ENCODE peak calls at places on chromosomes 3 and 15, in nine cellular contexts. One of them, this sample, is unnamed.

GRCh38 chr3:187150599-187150998 is 11.3 kb upstream of the RPL39L start:
- DNase-seq in Calu3: peak
- DNase-seq in amygdala: no peak
- DNase-seq in GM23338: peak
- DNase-seq in posterior cingulate gyrus: no peak
- DNase-seq in AG20443: no peak
- DNase-seq in NCI-H1092: no peak
- DNase-seq in Right ventricle myocardium superior: peak
- DNase-seq in HS-5: no peak
- DNase-seq in this sample: peak

GRCh38 chr3:30644615-30645014 is 38.2 kb downstream of the TGFBR2 start:
- DNase-seq in HS-5: no peak
- DNase-seq in Right ventricle myocardium superior: no peak
- DNase-seq in posterior cingulate gyrus: no peak
- DNase-seq in amygdala: no peak
- DNase-seq in AG20443: peak
- DNase-seq in Calu3: peak
- DNase-seq in GM23338: no peak
- DNase-seq in NCI-H1092: no peak
- DNase-seq in this sample: no peak

GRCh38 chr3:101270158-101270557 is 50.2 kb downstream of the IMPG2 start:
- DNase-seq in HS-5: no peak
- DNase-seq in NCI-H1092: peak
- DNase-seq in Calu3: no peak
- DNase-seq in amygdala: no peak
- DNase-seq in AG20443: no peak
- DNase-seq in posterior cingulate gyrus: no peak
- DNase-seq in Right ventricle myocardium superior: no peak
- DNase-seq in GM23338: no peak
- DNase-seq in this sample: no peak

GRCh38 chr3:129039271-129040038 is 21.1 kb upstream of the GP9 start:
- DNase-seq in AG20443: no peak
- DNase-seq in HS-5: no peak
- DNase-seq in Calu3: peak
- DNase-seq in GM23338: no peak
- DNase-seq in Right ventricle myocardium superior: peak
- DNase-seq in amygdala: no peak
- DNase-seq in NCI-H1092: peak
- DNase-seq in posterior cingulate gyrus: no peak
- DNase-seq in this sample: no peak

GRCh38 chr15:70763120-70763949 is at the start of gene UACA:
- DNase-seq in Calu3: peak
- DNase-seq in HS-5: peak
- DNase-seq in Right ventricle myocardium superior: peak
- DNase-seq in NCI-H1092: peak
- DNase-seq in AG20443: peak
- DNase-seq in amygdala: peak
- DNase-seq in GM23338: peak
- DNase-seq in posterior cingulate gyrus: peak
- DNase-seq in this sample: peak

GRCh38 chr3:155391583-155391982 is 98.1 kb upstream of the STRIT1 start:
- DNase-seq in Calu3: peak
- DNase-seq in Right ventricle myocardium superior: peak
- DNase-seq in HS-5: peak
- DNase-seq in NCI-H1092: no peak
- DNase-seq in AG20443: peak
- DNase-seq in GM23338: peak
- DNase-seq in posterior cingulate gyrus: no peak
- DNase-seq in amygdala: no peak
- DNase-seq in this sample: no peak

GRCh38 chr3:184685055-184685454 is 26.8 kb downstream of the MAGEF1 start:
- DNase-seq in GM23338: no peak
- DNase-seq in Calu3: no peak
- DNase-seq in Right ventricle myocardium superior: no peak
- DNase-seq in AG20443: no peak
- DNase-seq in HS-5: no peak
- DNase-seq in NCI-H1092: no peak
- DNase-seq in amygdala: no peak
- DNase-seq in posterior cingulate gyrus: no peak
- DNase-seq in this sample: no peak

GRCh38 chr3:1513662-1514061 is 420.8 kb downstream of the CNTN6 start:
- DNase-seq in amygdala: no peak
- DNase-seq in GM23338: peak
- DNase-seq in NCI-H1092: no peak
- DNase-seq in AG20443: no peak
- DNase-seq in HS-5: no peak
- DNase-seq in posterior cingulate gyrus: no peak
- DNase-seq in Calu3: no peak
- DNase-seq in Right ventricle myocardium superior: no peak
- DNase-seq in this sample: no peak

GRCh38 chr3:31534036-31534435 is 1.3 kb downstream of the STT3B start:
- DNase-seq in AG20443: no peak
- DNase-seq in posterior cingulate gyrus: no peak
- DNase-seq in NCI-H1092: no peak
- DNase-seq in GM23338: no peak
- DNase-seq in Right ventricle myocardium superior: no peak
- DNase-seq in amygdala: no peak
- DNase-seq in Calu3: no peak
- DNase-seq in HS-5: no peak
- DNase-seq in this sample: no peak

GRCh38 chr3:155548194-155548593 is 196.7 kb downstream of the PLCH1 start:
- DNase-seq in HS-5: peak
- DNase-seq in GM23338: peak
- DNase-seq in amygdala: no peak
- DNase-seq in Right ventricle myocardium superior: no peak
- DNase-seq in NCI-H1092: no peak
- DNase-seq in Calu3: no peak
- DNase-seq in AG20443: peak
- DNase-seq in posterior cingulate gyrus: no peak
- DNase-seq in this sample: no peak

GRCh38 chr3:67648701-67649100 is 5.7 kb downstream of the SUCLG2 start:
- DNase-seq in HS-5: no peak
- DNase-seq in NCI-H1092: no peak
- DNase-seq in Right ventricle myocardium superior: no peak
- DNase-seq in posterior cingulate gyrus: no peak
- DNase-seq in AG20443: no peak
- DNase-seq in Calu3: no peak
- DNase-seq in GM23338: no peak
- DNase-seq in amygdala: no peak
- DNase-seq in this sample: peak

GRCh38 chr15:51038258-51039042 is 56.3 kb downstream of the TNFAIP8L3 start:
- DNase-seq in posterior cingulate gyrus: no peak
- DNase-seq in NCI-H1092: no peak
- DNase-seq in HS-5: no peak
- DNase-seq in amygdala: no peak
- DNase-seq in GM23338: no peak
- DNase-seq in AG20443: no peak
- DNase-seq in Right ventricle myocardium superior: no peak
- DNase-seq in Calu3: no peak
- DNase-seq in this sample: no peak

GRCh38 chr3:25442486-25442885 is 14.4 kb downstream of the RARB start:
- DNase-seq in HS-5: no peak
- DNase-seq in GM23338: no peak
- DNase-seq in AG20443: no peak
- DNase-seq in NCI-H1092: no peak
- DNase-seq in Right ventricle myocardium superior: no peak
- DNase-seq in posterior cingulate gyrus: no peak
- DNase-seq in Calu3: no peak
- DNase-seq in amygdala: no peak
- DNase-seq in this sample: no peak

GRCh38 chr3:99805160-99805559 is 12.5 kb upstream of the CMSS1 start:
- DNase-seq in HS-5: no peak
- DNase-seq in posterior cingulate gyrus: no peak
- DNase-seq in AG20443: no peak
- DNase-seq in Calu3: no peak
- DNase-seq in Right ventricle myocardium superior: no peak
- DNase-seq in GM23338: no peak
- DNase-seq in amygdala: no peak
- DNase-seq in NCI-H1092: no peak
- DNase-seq in this sample: no peak

GRCh38 chr15:58546635-58547627 is 115.1 kb downstream of the LIPC start:
- DNase-seq in Right ventricle myocardium superior: peak
- DNase-seq in HS-5: peak
- DNase-seq in posterior cingulate gyrus: no peak
- DNase-seq in NCI-H1092: no peak
- DNase-seq in AG20443: peak
- DNase-seq in GM23338: no peak
- DNase-seq in Calu3: peak
- DNase-seq in amygdala: no peak
- DNase-seq in this sample: no peak

GRCh38 chr3:158456114-158456513 is 114.9 kb upstream of the MLF1 start:
- DNase-seq in posterior cingulate gyrus: no peak
- DNase-seq in AG20443: no peak
- DNase-seq in Right ventricle myocardium superior: no peak
- DNase-seq in amygdala: no peak
- DNase-seq in Calu3: no peak
- DNase-seq in HS-5: no peak
- DNase-seq in GM23338: peak
- DNase-seq in NCI-H1092: no peak
- DNase-seq in this sample: no peak

GRCh38 chr3:177633671-177634207 is 436.5 kb upstream of the TBL1XR1 start:
- DNase-seq in HS-5: no peak
- DNase-seq in NCI-H1092: no peak
- DNase-seq in Right ventricle myocardium superior: no peak
- DNase-seq in AG20443: peak
- DNase-seq in GM23338: no peak
- DNase-seq in Calu3: peak
- DNase-seq in posterior cingulate gyrus: no peak
- DNase-seq in amygdala: no peak
- DNase-seq in this sample: no peak

GRCh38 chr3:74295479-74295878 is 319.0 kb downstream of the CNTN3 start:
- DNase-seq in HS-5: no peak
- DNase-seq in NCI-H1092: no peak
- DNase-seq in Right ventricle myocardium superior: no peak
- DNase-seq in amygdala: no peak
- DNase-seq in posterior cingulate gyrus: no peak
- DNase-seq in Calu3: no peak
- DNase-seq in GM23338: no peak
- DNase-seq in AG20443: no peak
- DNase-seq in this sample: no peak

GRCh38 chr3:54188176-54188791 is 65.9 kb downstream of the CACNA2D3 start:
- DNase-seq in AG20443: peak
- DNase-seq in NCI-H1092: no peak
- DNase-seq in posterior cingulate gyrus: no peak
- DNase-seq in Right ventricle myocardium superior: no peak
- DNase-seq in GM23338: peak
- DNase-seq in amygdala: no peak
- DNase-seq in Calu3: peak
- DNase-seq in HS-5: peak
- DNase-seq in this sample: no peak

GRCh38 chr15:52440414-52440813 is 88.3 kb downstream of the MYO5A start:
- DNase-seq in AG20443: no peak
- DNase-seq in HS-5: no peak
- DNase-seq in posterior cingulate gyrus: no peak
- DNase-seq in Calu3: no peak
- DNase-seq in amygdala: no peak
- DNase-seq in Right ventricle myocardium superior: no peak
- DNase-seq in GM23338: no peak
- DNase-seq in NCI-H1092: no peak
- DNase-seq in this sample: no peak

GRCh38 chr15:44319385-44319784 is 30.9 kb downstream of the GOLM2 start:
- DNase-seq in NCI-H1092: no peak
- DNase-seq in HS-5: no peak
- DNase-seq in amygdala: no peak
- DNase-seq in GM23338: peak
- DNase-seq in posterior cingulate gyrus: no peak
- DNase-seq in Right ventricle myocardium superior: no peak
- DNase-seq in Calu3: no peak
- DNase-seq in AG20443: no peak
- DNase-seq in this sample: no peak

GRCh38 chr3:189282189-189282588 is 110.4 kb downstream of the TPRG1 start:
- DNase-seq in AG20443: no peak
- DNase-seq in Right ventricle myocardium superior: no peak
- DNase-seq in posterior cingulate gyrus: no peak
- DNase-seq in NCI-H1092: no peak
- DNase-seq in GM23338: no peak
- DNase-seq in HS-5: no peak
- DNase-seq in amygdala: no peak
- DNase-seq in Calu3: no peak
- DNase-seq in this sample: no peak

GRCh38 chr3:32850226-32850625 is 32.4 kb downstream of the TRIM71 start:
- DNase-seq in posterior cingulate gyrus: no peak
- DNase-seq in HS-5: no peak
- DNase-seq in Right ventricle myocardium superior: no peak
- DNase-seq in NCI-H1092: no peak
- DNase-seq in Calu3: no peak
- DNase-seq in GM23338: no peak
- DNase-seq in amygdala: no peak
- DNase-seq in AG20443: no peak
- DNase-seq in this sample: no peak

GRCh38 chr3:45772341-45773035 is 23.8 kb downstream of the SLC6A20 start:
- DNase-seq in NCI-H1092: no peak
- DNase-seq in AG20443: no peak
- DNase-seq in Calu3: no peak
- DNase-seq in GM23338: no peak
- DNase-seq in amygdala: no peak
- DNase-seq in HS-5: no peak
- DNase-seq in posterior cingulate gyrus: no peak
- DNase-seq in Right ventricle myocardium superior: no peak
- DNase-seq in this sample: no peak

GRCh38 chr3:107416886-107417285 is 39.6 kb downstream of the CCDC54 start:
- DNase-seq in Calu3: no peak
- DNase-seq in HS-5: no peak
- DNase-seq in NCI-H1092: no peak
- DNase-seq in AG20443: no peak
- DNase-seq in Right ventricle myocardium superior: no peak
- DNase-seq in posterior cingulate gyrus: no peak
- DNase-seq in amygdala: no peak
- DNase-seq in GM23338: no peak
- DNase-seq in this sample: no peak

GRCh38 chr3:55191911-55192787 is 264.3 kb upstream of the LRTM1 start:
- DNase-seq in Calu3: no peak
- DNase-seq in AG20443: peak
- DNase-seq in Right ventricle myocardium superior: no peak
- DNase-seq in amygdala: no peak
- DNase-seq in HS-5: peak
- DNase-seq in posterior cingulate gyrus: no peak
- DNase-seq in NCI-H1092: no peak
- DNase-seq in GM23338: no peak
- DNase-seq in this sample: no peak

GRCh38 chr3:185153170-185153733 is 392 bp upstream of the C3orf70 start:
- DNase-seq in NCI-H1092: no peak
- DNase-seq in GM23338: peak
- DNase-seq in posterior cingulate gyrus: no peak
- DNase-seq in Right ventricle myocardium superior: no peak
- DNase-seq in Calu3: peak
- DNase-seq in amygdala: peak
- DNase-seq in AG20443: peak
- DNase-seq in HS-5: no peak
- DNase-seq in this sample: no peak

GRCh38 chr3:49806838-49807237 is 3.8 kb downstream of the INKA1 start:
- DNase-seq in posterior cingulate gyrus: no peak
- DNase-seq in HS-5: no peak
- DNase-seq in NCI-H1092: no peak
- DNase-seq in Right ventricle myocardium superior: no peak
- DNase-seq in Calu3: no peak
- DNase-seq in amygdala: no peak
- DNase-seq in GM23338: no peak
- DNase-seq in AG20443: no peak
- DNase-seq in this sample: no peak

GRCh38 chr3:146750196-146750595 is 145.1 kb upstream of the PLSCR5 start:
- DNase-seq in Calu3: no peak
- DNase-seq in GM23338: no peak
- DNase-seq in HS-5: peak
- DNase-seq in AG20443: no peak
- DNase-seq in Right ventricle myocardium superior: no peak
- DNase-seq in posterior cingulate gyrus: no peak
- DNase-seq in NCI-H1092: no peak
- DNase-seq in amygdala: no peak
- DNase-seq in this sample: no peak

This sample was measured in WERI-Rb-1.